ENCODE peak calls at places on chromosomes 6 and 20, in six cellular contexts. N is ELR; E is amygdala; M is choroid plexus epithelial cell; K is CD8-positive, alpha-beta memory T cell; R is NCI-H1092 treated with DMSO at 0.1 percent for 48 hours. T is an unnamed sample.
A peak's percentile ranks its signal among the peaks of the same experiment; 100 is the strongest.

GRCh38 chr6:170134077-170135040 is 156.5 kb downstream of the DLL1 start:
- DNase-seq in N (no peak), E (no peak), M (no peak), K (no peak), R (peak; percentile 86), T (no peak)

GRCh38 chr6:121867095-121867494 is 431.6 kb downstream of the GJA1 start:
- DNase-seq in N (no peak), E (no peak), M (peak; percentile 45), K (no peak), R (no peak), T (no peak)

GRCh38 chr20:3995067-3995748 is 20.1 kb downstream of the RNF24 start:
- DNase-seq in N (peak; percentile 74), E (no peak), M (peak; percentile 58), K (no peak), R (no peak), T (peak; percentile 16)

GRCh38 chr6:33983721-33984465 is 162.0 kb downstream of the GRM4 start:
- DNase-seq in N (no peak), E (no peak), M (no peak), K (no peak), R (no peak), T (no peak)

GRCh38 chr6:3748208-3748701 is 3.3 kb downstream of the PXDC1 start:
- DNase-seq in N (peak; percentile 95), E (peak; percentile 21), M (peak; percentile 75), K (no peak), R (no peak), T (peak; percentile 73)

GRCh38 chr6:159892053-159892452 is 1.3 kb downstream of the MAS1 start:
- DNase-seq in N (no peak), E (no peak), M (no peak), K (no peak), R (no peak), T (no peak)

GRCh38 chr6:111721677-111722219 is 116.1 kb upstream of the TRAF3IP2 start:
- DNase-seq in N (peak; percentile 52), E (no peak), M (peak; percentile 73), K (no peak), R (no peak), T (no peak)

GRCh38 chr6:134802426-134803058 is 147.4 kb downstream of the ALDH8A1 start:
- DNase-seq in N (peak; percentile 58), E (no peak), M (no peak), K (no peak), R (no peak), T (peak; percentile 91)

GRCh38 chr6:157442296-157442695 is 61.3 kb downstream of the ZDHHC14 start:
- DNase-seq in N (peak; percentile 72), E (no peak), M (peak; percentile 70), K (no peak), R (no peak), T (no peak)

T was measured in RCC 7860.